ENCODE peak calls at places on chromosomes 13 and 19, in six cellular contexts. One of them, this sample, is unnamed. For H3K27me3, the result is how much of the 10 kb centered on the place peaks cover.

GRCh38 chr13:29676941-29677452 is 81.5 kb upstream of the SLC7A1 start:
- DNase-seq in HAP-1: no peak
- DNase-seq in BE2C: no peak
- DNase-seq in left ventricle myocardium inferior: no peak
- DNase-seq in stomach: no peak
- DNase-seq in tibial nerve: no peak
- DNase-seq in this sample: no peak

GRCh38 chr19:5985098-5985783 is 7.3 kb upstream of the RANBP3 start:
- DNase-seq in HAP-1: no peak
- DNase-seq in BE2C: no peak
- DNase-seq in left ventricle myocardium inferior: no peak
- DNase-seq in stomach: no peak
- DNase-seq in tibial nerve: no peak
- DNase-seq in this sample: no peak

GRCh38 chr19:31905980-31906948 is 439.1 kb upstream of the ZNF507 start:
- DNase-seq in HAP-1: no peak
- DNase-seq in BE2C: no peak
- DNase-seq in left ventricle myocardium inferior: peak
- DNase-seq in stomach: no peak
- DNase-seq in tibial nerve: peak
- DNase-seq in this sample: no peak

GRCh38 chr19:35013820-35014754 is 14.0 kb downstream of the GRAMD1A start:
- DNase-seq in HAP-1: no peak
- DNase-seq in BE2C: no peak
- DNase-seq in left ventricle myocardium inferior: no peak
- DNase-seq in stomach: no peak
- DNase-seq in tibial nerve: no peak
- DNase-seq in this sample: no peak

GRCh38 chr19:28285078-28285477 is 927.9 kb downstream of the UQCRFS1 start:
- DNase-seq in HAP-1: no peak
- DNase-seq in BE2C: no peak
- DNase-seq in left ventricle myocardium inferior: no peak
- DNase-seq in stomach: no peak
- DNase-seq in tibial nerve: no peak
- DNase-seq in this sample: no peak

GRCh38 chr19:17125052-17125727 is 49.6 kb downstream of the MYO9B start:
- DNase-seq in HAP-1: no peak
- DNase-seq in BE2C: no peak
- DNase-seq in left ventricle myocardium inferior: no peak
- DNase-seq in stomach: no peak
- DNase-seq in tibial nerve: no peak
- DNase-seq in this sample: no peak

GRCh38 chr19:39132344-39132969 is 6.9 kb downstream of the PAK4 start:
- DNase-seq in HAP-1: no peak
- DNase-seq in BE2C: no peak
- DNase-seq in left ventricle myocardium inferior: no peak
- DNase-seq in stomach: no peak
- DNase-seq in tibial nerve: no peak
- DNase-seq in this sample: no peak

GRCh38 chr19:56071151-56071550 is 49.9 kb downstream of the ZNF787 start:
- DNase-seq in HAP-1: no peak
- DNase-seq in BE2C: no peak
- DNase-seq in left ventricle myocardium inferior: no peak
- DNase-seq in stomach: no peak
- DNase-seq in tibial nerve: no peak
- DNase-seq in this sample: no peak

GRCh38 chr19:47417746-47418594 is 1.4 kb downstream of the MEIS3 start:
- DNase-seq in HAP-1: no peak
- DNase-seq in BE2C: no peak
- DNase-seq in left ventricle myocardium inferior: no peak
- DNase-seq in stomach: no peak
- DNase-seq in tibial nerve: no peak
- DNase-seq in this sample: no peak

GRCh38 chr13:50127017-50127725 is 111.9 kb downstream of the KCNRG start:
- DNase-seq in HAP-1: no peak
- DNase-seq in BE2C: no peak
- DNase-seq in left ventricle myocardium inferior: peak
- DNase-seq in stomach: peak
- DNase-seq in tibial nerve: peak
- DNase-seq in this sample: no peak

GRCh38 chr19:35114656-35115537 is 726 bp upstream of the FXYD3 start:
- DNase-seq in HAP-1: peak
- DNase-seq in BE2C: peak
- DNase-seq in left ventricle myocardium inferior: peak
- DNase-seq in stomach: peak
- DNase-seq in tibial nerve: peak
- DNase-seq in this sample: no peak

GRCh38 chr19:35309481-35310279 is 17.7 kb downstream of the MAG start:
- DNase-seq in HAP-1: no peak
- DNase-seq in BE2C: no peak
- DNase-seq in left ventricle myocardium inferior: no peak
- DNase-seq in stomach: no peak
- DNase-seq in tibial nerve: no peak
- DNase-seq in this sample: no peak

GRCh38 chr13:113732961-113733950 is 25.8 kb upstream of the TMEM255B start:
- DNase-seq in HAP-1: no peak
- DNase-seq in BE2C: peak
- DNase-seq in left ventricle myocardium inferior: no peak
- DNase-seq in stomach: no peak
- DNase-seq in tibial nerve: no peak
- DNase-seq in this sample: no peak

GRCh38 chr13:94667190-94667589 is 45.2 kb downstream of the SOX21 start:
- DNase-seq in HAP-1: no peak
- DNase-seq in BE2C: no peak
- DNase-seq in left ventricle myocardium inferior: no peak
- DNase-seq in stomach: no peak
- DNase-seq in tibial nerve: no peak
- DNase-seq in this sample: no peak

GRCh38 chr19:51607920-51608562 is 22.2 kb downstream of the SIGLEC5 start:
- DNase-seq in HAP-1: peak
- DNase-seq in BE2C: peak
- DNase-seq in left ventricle myocardium inferior: peak
- DNase-seq in stomach: peak
- DNase-seq in tibial nerve: peak
- DNase-seq in this sample: peak

GRCh38 chr19:14629557-14629956 is 45.1 kb downstream of the ADGRE3 start:
- DNase-seq in HAP-1: no peak
- DNase-seq in BE2C: no peak
- DNase-seq in left ventricle myocardium inferior: no peak
- DNase-seq in stomach: no peak
- DNase-seq in tibial nerve: no peak
- DNase-seq in this sample: no peak

GRCh38 chr19:58217069-58217481 is 11.6 kb upstream of the ZNF544 start:
- DNase-seq in HAP-1: no peak
- DNase-seq in BE2C: no peak
- DNase-seq in left ventricle myocardium inferior: no peak
- DNase-seq in stomach: no peak
- DNase-seq in tibial nerve: no peak
- DNase-seq in this sample: no peak

GRCh38 chr13:40508767-40509342 is 157.6 kb downstream of the FOXO1 start:
- DNase-seq in HAP-1: no peak
- DNase-seq in BE2C: no peak
- DNase-seq in left ventricle myocardium inferior: no peak
- DNase-seq in stomach: no peak
- DNase-seq in tibial nerve: no peak
- DNase-seq in this sample: no peak

GRCh38 chr13:104327217-104327616 is 1261.0 kb upstream of the SLC10A2 start:
- DNase-seq in HAP-1: no peak
- DNase-seq in BE2C: no peak
- DNase-seq in left ventricle myocardium inferior: no peak
- DNase-seq in stomach: no peak
- DNase-seq in tibial nerve: no peak
- DNase-seq in this sample: no peak

GRCh38 chr13:112333756-112334543 is 42.2 kb upstream of the SPACA7 start:
- DNase-seq in HAP-1: no peak
- DNase-seq in BE2C: no peak
- DNase-seq in left ventricle myocardium inferior: no peak
- DNase-seq in stomach: no peak
- DNase-seq in tibial nerve: no peak
- DNase-seq in this sample: no peak

GRCh38 chr13:20832861-20833260 is 59.1 kb upstream of the EEF1AKMT1 start:
- DNase-seq in HAP-1: no peak
- DNase-seq in BE2C: no peak
- DNase-seq in left ventricle myocardium inferior: no peak
- DNase-seq in stomach: no peak
- DNase-seq in tibial nerve: no peak
- DNase-seq in this sample: no peak

GRCh38 chr19:5480427-5480836 is 25.2 kb downstream of the ZNRF4 start:
- DNase-seq in HAP-1: no peak
- DNase-seq in BE2C: peak
- DNase-seq in left ventricle myocardium inferior: no peak
- DNase-seq in stomach: peak
- DNase-seq in tibial nerve: no peak
- DNase-seq in this sample: no peak

GRCh38 chr19:38400361-38400760 is 2.5 kb upstream of the FAM98C start:
- DNase-seq in HAP-1: no peak
- DNase-seq in BE2C: no peak
- DNase-seq in left ventricle myocardium inferior: no peak
- DNase-seq in stomach: no peak
- DNase-seq in tibial nerve: no peak
- DNase-seq in this sample: no peak

GRCh38 chr13:32811297-32811800 is 204.9 kb upstream of the KL start:
- DNase-seq in HAP-1: no peak
- DNase-seq in BE2C: no peak
- DNase-seq in left ventricle myocardium inferior: no peak
- DNase-seq in stomach: no peak
- DNase-seq in tibial nerve: no peak
- DNase-seq in this sample: no peak

GRCh38 chr13:34588362-34588761 is 353.7 kb upstream of the NBEA start:
- DNase-seq in HAP-1: no peak
- DNase-seq in BE2C: no peak
- DNase-seq in left ventricle myocardium inferior: no peak
- DNase-seq in stomach: no peak
- DNase-seq in tibial nerve: no peak
- DNase-seq in this sample: no peak

DNA sequence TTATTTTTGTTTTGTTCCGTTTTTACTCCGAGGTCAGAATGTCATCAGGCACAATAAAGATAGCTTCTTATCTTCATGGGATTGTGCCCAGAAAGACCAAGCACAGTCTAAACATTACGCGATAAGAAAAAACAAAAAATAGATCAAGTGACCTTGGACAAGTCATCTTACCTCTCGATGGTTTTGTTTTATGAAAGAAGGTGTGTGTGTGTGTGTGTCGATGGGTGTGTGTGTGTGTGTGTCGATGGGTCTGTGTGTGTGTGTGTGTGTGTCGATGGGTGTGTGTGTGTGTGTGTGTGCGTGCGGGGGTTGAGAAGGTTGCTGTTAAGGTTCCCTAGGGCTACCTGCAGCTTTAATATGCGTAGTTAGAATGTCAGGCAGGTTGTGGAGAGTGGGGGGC is 616 bp upstream of the ATP8A2 start:
- DNase-seq in HAP-1: no peak
- DNase-seq in BE2C: no peak
- DNase-seq in left ventricle myocardium inferior: no peak
- DNase-seq in stomach: no peak
- DNase-seq in tibial nerve: no peak
- DNase-seq in this sample: no peak
- H3K27me3 ChIP-seq in HAP-1: under half
- H3K27me3 ChIP-seq in BE2C: half or more
- H3K27me3 ChIP-seq in left ventricle myocardium inferior: half or more
- H3K27me3 ChIP-seq in stomach: half or more
- H3K27me3 ChIP-seq in tibial nerve: under half
- H3K27me3 ChIP-seq in this sample: under half

GRCh38 chr13:46720189-46720588 is 76.8 kb downstream of the ESD start:
- DNase-seq in HAP-1: no peak
- DNase-seq in BE2C: no peak
- DNase-seq in left ventricle myocardium inferior: no peak
- DNase-seq in stomach: no peak
- DNase-seq in tibial nerve: no peak
- DNase-seq in this sample: no peak
- H3K27me3 ChIP-seq in HAP-1: under half
- H3K27me3 ChIP-seq in BE2C: under half
- H3K27me3 ChIP-seq in left ventricle myocardium inferior: under half
- H3K27me3 ChIP-seq in stomach: under half
- H3K27me3 ChIP-seq in tibial nerve: under half
- H3K27me3 ChIP-seq in this sample: under half

GRCh38 chr19:9914001-9914314 is 22.4 kb downstream of the OLFM2 start:
- DNase-seq in HAP-1: no peak
- DNase-seq in BE2C: no peak
- DNase-seq in left ventricle myocardium inferior: no peak
- DNase-seq in stomach: no peak
- DNase-seq in tibial nerve: no peak
- DNase-seq in this sample: no peak

GRCh38 chr19:9914315-9915207 is 21.8 kb downstream of the OLFM2 start:
- DNase-seq in HAP-1: peak
- DNase-seq in BE2C: peak
- DNase-seq in left ventricle myocardium inferior: peak
- DNase-seq in stomach: peak
- DNase-seq in tibial nerve: peak
- DNase-seq in this sample: peak

GRCh38 chr19:9917322-9917721 is 19.0 kb downstream of the OLFM2 start:
- DNase-seq in HAP-1: peak
- DNase-seq in BE2C: peak
- DNase-seq in left ventricle myocardium inferior: no peak
- DNase-seq in stomach: peak
- DNase-seq in tibial nerve: no peak
- DNase-seq in this sample: no peak

GRCh38 chr19:9913237-9914000 is 22.9 kb downstream of the OLFM2 start:
- DNase-seq in HAP-1: no peak
- DNase-seq in BE2C: no peak
- DNase-seq in left ventricle myocardium inferior: peak
- DNase-seq in stomach: peak
- DNase-seq in tibial nerve: no peak
- DNase-seq in this sample: no peak

DNA sequence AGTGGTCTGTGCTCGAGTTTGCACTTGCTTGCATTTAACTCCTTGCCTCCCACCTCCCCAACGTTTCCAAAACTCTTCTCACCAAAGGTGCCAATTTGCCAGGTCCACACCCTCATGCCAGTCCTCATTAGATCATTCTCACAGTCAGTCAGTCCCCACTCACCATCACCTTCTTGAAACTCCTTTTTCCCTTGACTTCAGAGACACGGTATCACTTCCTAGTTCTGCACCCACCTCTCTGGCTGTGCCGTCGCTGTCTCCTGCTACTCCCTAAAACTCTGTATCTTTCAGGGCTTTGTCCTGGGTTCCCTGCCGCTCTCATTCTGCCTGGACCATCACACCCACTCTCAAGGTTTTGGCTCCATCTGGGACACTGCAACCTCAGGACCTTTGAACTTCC is 19.6 kb downstream of the OLFM2 start:
- DNase-seq in HAP-1: no peak
- DNase-seq in BE2C: no peak
- DNase-seq in left ventricle myocardium inferior: no peak
- DNase-seq in stomach: no peak
- DNase-seq in tibial nerve: no peak
- DNase-seq in this sample: no peak
- H3K27me3 ChIP-seq in HAP-1: under half
- H3K27me3 ChIP-seq in BE2C: under half
- H3K27me3 ChIP-seq in left ventricle myocardium inferior: half or more
- H3K27me3 ChIP-seq in stomach: half or more
- H3K27me3 ChIP-seq in tibial nerve: under half
- H3K27me3 ChIP-seq in this sample: under half

DNA sequence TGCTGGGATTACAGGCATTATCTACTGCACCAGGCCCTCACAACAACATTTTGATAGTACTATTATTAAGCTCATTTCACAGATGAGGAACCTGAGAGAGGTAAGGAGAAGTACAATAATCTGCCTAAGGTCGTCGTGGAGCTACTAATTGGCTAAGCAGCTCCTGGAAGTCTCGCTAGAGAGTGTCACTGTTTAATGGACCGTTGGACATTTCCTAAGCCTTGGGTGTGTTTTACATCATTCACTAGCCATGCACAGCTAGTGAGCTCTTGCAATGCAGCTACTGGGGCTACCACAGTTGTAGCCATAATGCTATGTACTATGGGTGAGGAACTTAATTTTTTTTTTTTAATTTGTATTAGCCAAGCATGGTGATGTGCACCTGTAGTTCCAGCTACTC is 34.0 kb upstream of the OR1M1 start:
- DNase-seq in HAP-1: no peak
- DNase-seq in BE2C: no peak
- DNase-seq in left ventricle myocardium inferior: no peak
- DNase-seq in stomach: no peak
- DNase-seq in tibial nerve: no peak
- DNase-seq in this sample: no peak
- H3K27me3 ChIP-seq in HAP-1: under half
- H3K27me3 ChIP-seq in BE2C: under half
- H3K27me3 ChIP-seq in left ventricle myocardium inferior: half or more
- H3K27me3 ChIP-seq in stomach: under half
- H3K27me3 ChIP-seq in tibial nerve: under half
- H3K27me3 ChIP-seq in this sample: under half

This sample was measured in AG04450.